ENCODE peak calls at places on chromosome 9, in four cellular contexts. U is fibroblast of pulmonary artery, Z is IMR-90, H is GM23338. N is an unnamed sample.

GRCh38 chr9:88258587-88258986 is 120.3 kb upstream of the SPATA31C2 start:
- DNase-seq in U (peak), Z (no peak), H (no peak), N (no peak)

GRCh38 chr9:15785584-15785983 is 232.7 kb downstream of the CCDC171 start:
- DNase-seq in U (no peak), Z (no peak), H (no peak), N (no peak)

GRCh38 chr9:17757816-17758215 is 178.9 kb downstream of the SH3GL2 start:
- DNase-seq in U (no peak), Z (peak), H (no peak), N (peak)

GRCh38 chr9:133563286-133564213 is 29.0 kb downstream of the ADAMTSL2 start:
- DNase-seq in U (peak), Z (peak), H (no peak), N (no peak)

GRCh38 chr9:98328141-98328540 is 72.7 kb upstream of the TBC1D2 start:
- DNase-seq in U (no peak), Z (no peak), H (no peak), N (no peak)

GRCh38 chr9:93491593-93492232 is 38.3 kb upstream of the FAM120AOS start:
- DNase-seq in U (no peak), Z (no peak), H (no peak), N (no peak)

GRCh38 chr9:111740739-111741138 is 54.0 kb downstream of the SHOC1 start:
- DNase-seq in U (no peak), Z (no peak), H (peak), N (no peak)

GRCh38 chr9:17229945-17230560 is 95.2 kb downstream of the CNTLN start:
- DNase-seq in U (no peak), Z (no peak), H (peak), N (no peak)

GRCh38 chr9:2041736-2042135 is 26.6 kb downstream of the SMARCA2 start:
- DNase-seq in U (no peak), Z (peak), H (no peak), N (no peak)

GRCh38 chr9:130129425-130130061 is 42.7 kb upstream of the NCS1 start:
- DNase-seq in U (no peak), Z (peak), H (no peak), N (no peak)

GRCh38 chr9:131554088-131554864 is 9.0 kb downstream of the PRRT1B start:
- DNase-seq in U (no peak), Z (no peak), H (peak), N (no peak)

GRCh38 chr9:131197160-131197911 is 72.0 kb downstream of the NUP214 start:
- DNase-seq in U (no peak), Z (no peak), H (no peak), N (no peak)

GRCh38 chr9:33170464-33171156 is 3.5 kb upstream of the B4GALT1 start:
- DNase-seq in U (no peak), Z (no peak), H (peak), N (no peak)

GRCh38 chr9:26310294-26310693 is 582.3 kb downstream of the CAAP1 start:
- DNase-seq in U (peak), Z (peak), H (no peak), N (no peak)

GRCh38 chr9:96376926-96377874 is 6.3 kb downstream of the SLC35D2 start:
- DNase-seq in U (peak), Z (peak), H (no peak), N (peak)

GRCh38 chr9:12797037-12797436 is 22.2 kb downstream of the LURAP1L start:
- DNase-seq in U (no peak), Z (no peak), H (no peak), N (peak)

GRCh38 chr9:124366476-124367220 is 48.6 kb downstream of the PSMB7 start:
- DNase-seq in U (peak), Z (peak), H (no peak), N (peak)

GRCh38 chr9:115616666-115617239 is 498.8 kb upstream of the TNC start:
- DNase-seq in U (no peak), Z (no peak), H (no peak), N (no peak)

DNA sequence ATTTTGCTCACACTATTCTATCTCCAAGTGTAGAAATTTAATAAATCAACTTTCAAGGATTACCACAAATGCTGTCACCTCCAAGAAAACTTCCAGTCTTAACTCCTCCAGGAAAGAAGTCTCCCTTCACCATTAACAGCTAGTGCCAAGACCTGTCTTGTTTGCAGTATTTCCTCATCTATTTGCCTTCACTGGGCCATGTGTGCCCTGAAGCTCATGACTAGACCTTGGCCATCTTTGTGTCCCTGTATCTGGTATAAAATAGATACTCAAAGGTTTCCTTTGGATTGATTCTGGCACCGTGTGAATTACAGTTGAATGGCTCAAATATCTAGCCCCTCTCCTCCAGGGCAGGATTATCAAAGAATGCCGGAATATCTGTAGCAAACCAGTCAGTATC is 346.7 kb upstream of the KLF4 start:
- DNase-seq in U (no peak), Z (no peak), H (no peak), N (no peak)
- TF ChIP-seq CTCF in U (no peak), Z (no peak), H (no peak), N (no peak)

GRCh38 chr9:4663956-4664355 is 1.9 kb downstream of the PLPP6 start:
- DNase-seq in U (no peak), Z (no peak), H (no peak), N (no peak)
- H3K4me3 ChIP-seq in U (no peak), Z (no peak), H (peak), N (peak)

GRCh38 chr9:4366649-4367330 is 66.9 kb upstream of the GLIS3 start:
- DNase-seq in U (peak), Z (peak), H (peak), N (peak)
- TF ChIP-seq CTCF in U (peak), Z (peak), H (peak), N (peak)

DNA sequence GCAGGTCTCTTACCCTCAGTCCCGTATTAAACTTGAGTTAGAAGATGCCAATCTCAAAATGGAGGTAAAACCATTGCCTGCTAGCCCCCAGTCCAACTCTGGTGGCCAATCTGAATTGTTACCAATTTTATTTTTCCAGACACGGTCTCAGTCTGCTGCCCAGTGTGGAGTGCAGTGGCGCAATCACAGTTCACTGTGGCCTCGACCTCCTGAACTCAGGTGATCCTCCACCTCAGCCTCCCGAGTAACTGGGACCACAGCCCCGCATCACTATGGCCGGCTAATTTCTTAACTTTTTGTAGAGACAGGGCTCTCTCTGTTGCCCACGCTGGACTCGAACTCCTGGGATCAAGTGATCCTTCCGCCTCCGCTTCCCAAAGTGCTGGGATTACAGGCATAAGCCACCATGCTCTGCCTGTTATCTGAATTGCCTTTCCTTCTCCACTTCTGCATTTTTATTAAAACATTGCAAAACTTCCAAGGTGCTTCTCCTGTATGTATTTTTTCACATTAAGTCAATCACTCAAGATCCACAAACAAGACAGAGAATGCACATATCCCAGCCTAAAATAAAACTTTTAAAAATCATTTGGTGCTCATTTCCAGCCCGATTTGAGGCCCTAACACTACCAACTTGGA is 2.3 kb downstream of the FANCC start:
- DNase-seq in U (no peak), Z (no peak), H (no peak), N (no peak)
- H3K4me3 ChIP-seq in U (no peak), Z (no peak), H (no peak), N (no peak)

GRCh38 chr9:71483457-71483856 is 284.9 kb downstream of the CEMIP2 start:
- DNase-seq in U (no peak), Z (no peak), H (no peak), N (no peak)

GRCh38 chr9:71490810-71491209 is 277.5 kb downstream of the CEMIP2 start:
- DNase-seq in U (no peak), Z (no peak), H (peak), N (peak)

GRCh38 chr9:71485306-71485705 is 283.0 kb downstream of the CEMIP2 start:
- DNase-seq in U (no peak), Z (no peak), H (no peak), N (no peak)

DNA sequence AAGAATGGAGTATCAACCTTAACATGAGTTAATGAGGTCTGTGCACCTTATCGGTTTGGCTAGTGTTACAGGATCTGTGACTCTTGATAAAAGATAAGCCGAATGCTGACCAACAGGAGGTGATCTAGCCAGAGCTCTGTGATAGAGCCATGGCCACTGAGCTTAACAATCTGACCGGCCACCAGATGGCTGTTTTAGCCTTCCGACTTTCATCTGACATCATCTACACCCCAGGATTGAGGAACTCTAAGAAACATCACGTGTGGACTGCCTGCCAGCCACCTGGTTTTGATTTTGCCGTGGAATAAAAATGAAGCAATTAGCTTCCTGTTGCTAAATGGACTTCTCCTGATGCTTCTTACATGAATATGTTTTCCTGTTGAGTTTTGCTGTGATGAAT is 281.3 kb downstream of the CEMIP2 start:
- DNase-seq in U (no peak), Z (no peak), H (peak), N (no peak)
- TF ChIP-seq CTCF in U (no peak), Z (no peak), H (peak), N (no peak)